ENCODE peak calls at places on chromosome 2, in four cellular contexts. U is HepG2, N is K562, X is GM12878. V is an unnamed sample.

GRCh38 chr2:24421668-24422067 is 61.3 kb upstream of the ITSN2 start:
- DNase-seq in U (peak), N (peak), X (no peak), V (peak)

GRCh38 chr2:204691911-204692510 is 146.7 kb downstream of the PARD3B start:
- DNase-seq in U (peak), N (peak), X (no peak), V (peak)

GRCh38 chr2:178109813-178110212 is 2.4 kb upstream of the RBM45 start:
- DNase-seq in U (peak), N (peak), X (no peak), V (peak)

GRCh38 chr2:235383272-235383843 is 110.5 kb upstream of the AGAP1 start:
- DNase-seq in U (no peak), N (no peak), X (no peak), V (no peak)

GRCh38 chr2:100278986-100279385 is 43.3 kb downstream of the LONRF2 start:
- DNase-seq in U (no peak), N (peak), X (no peak), V (no peak)

GRCh38 chr2:98483257-98483861 is 38.7 kb downstream of the INPP4A start:
- DNase-seq in U (no peak), N (no peak), X (peak), V (no peak)

GRCh38 chr2:88074854-88075292 is 7.2 kb downstream of the SMYD1 start:
- DNase-seq in U (no peak), N (no peak), X (no peak), V (no peak)

GRCh38 chr2:201654611-201655384 is 11.5 kb upstream of the TMEM237 start:
- DNase-seq in U (no peak), N (no peak), X (no peak), V (no peak)

GRCh38 chr2:57156231-57156924 is 890.2 kb upstream of the VRK2 start:
- DNase-seq in U (no peak), N (no peak), X (no peak), V (no peak)

GRCh38 chr2:236572482-236572881 is 2.9 kb downstream of the ACKR3 start:
- DNase-seq in U (no peak), N (no peak), X (no peak), V (no peak)

GRCh38 chr2:105297211-105297610 is 32.3 kb downstream of the TGFBRAP1 start:
- DNase-seq in U (no peak), N (no peak), X (no peak), V (no peak)

GRCh38 chr2:20005891-20006470 is 6.5 kb downstream of the MATN3 start:
- DNase-seq in U (no peak), N (no peak), X (no peak), V (no peak)

GRCh38 chr2:32792416-32792815 is 154.3 kb upstream of the LTBP1 start:
- DNase-seq in U (no peak), N (no peak), X (no peak), V (no peak)

GRCh38 chr2:25378731-25379490 is 37.2 kb upstream of the DNMT3A start:
- DNase-seq in U (no peak), N (no peak), X (no peak), V (no peak)

DNA sequence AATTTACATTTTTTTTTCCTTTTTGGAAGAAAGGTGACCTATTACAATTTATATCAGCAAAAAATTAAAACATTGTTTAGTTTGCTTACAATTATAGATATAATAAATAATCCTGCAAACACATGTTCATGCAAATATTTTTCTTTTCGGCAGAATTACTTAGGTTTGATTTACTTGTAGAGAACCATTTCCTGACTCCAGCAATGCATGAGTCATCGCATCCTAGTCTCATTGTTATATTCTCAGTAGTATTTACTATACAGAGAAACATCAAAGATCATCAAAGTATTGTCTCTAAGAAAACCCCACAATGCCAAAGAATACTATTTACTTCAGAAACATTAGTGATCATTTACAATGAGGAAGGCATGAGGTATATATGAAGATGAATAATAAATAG is 40.4 kb upstream of the MTIF2 start:
- DNase-seq in U (no peak), N (no peak), X (no peak), V (no peak)
- TF ChIP-seq CHD4 in U (no peak), N (no peak), X (no peak), V (no peak)

DNA sequence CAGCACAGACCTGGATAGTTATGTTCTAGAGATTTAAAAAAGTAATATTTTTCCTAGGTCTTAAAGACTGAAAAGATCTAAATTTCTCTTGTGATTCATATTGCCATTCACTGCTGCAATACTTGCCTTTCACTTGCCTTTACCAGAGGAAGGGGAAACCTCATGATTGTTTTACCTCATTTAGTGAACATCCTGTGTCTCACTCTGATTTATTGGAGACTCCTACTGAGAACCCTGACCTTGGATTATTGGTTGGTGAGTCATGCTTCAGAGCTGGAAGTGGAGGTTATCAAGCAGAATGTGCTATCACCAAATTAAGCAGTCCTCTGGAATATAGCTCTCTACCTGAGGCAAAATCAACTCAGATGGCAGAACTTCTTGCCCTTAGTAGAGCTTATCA is 500.5 kb downstream of the TSN start:
- DNase-seq in U (no peak), N (no peak), X (no peak), V (no peak)
- TF ChIP-seq EP300 in U (no peak), N (no peak), X (no peak), V (no peak)

DNA sequence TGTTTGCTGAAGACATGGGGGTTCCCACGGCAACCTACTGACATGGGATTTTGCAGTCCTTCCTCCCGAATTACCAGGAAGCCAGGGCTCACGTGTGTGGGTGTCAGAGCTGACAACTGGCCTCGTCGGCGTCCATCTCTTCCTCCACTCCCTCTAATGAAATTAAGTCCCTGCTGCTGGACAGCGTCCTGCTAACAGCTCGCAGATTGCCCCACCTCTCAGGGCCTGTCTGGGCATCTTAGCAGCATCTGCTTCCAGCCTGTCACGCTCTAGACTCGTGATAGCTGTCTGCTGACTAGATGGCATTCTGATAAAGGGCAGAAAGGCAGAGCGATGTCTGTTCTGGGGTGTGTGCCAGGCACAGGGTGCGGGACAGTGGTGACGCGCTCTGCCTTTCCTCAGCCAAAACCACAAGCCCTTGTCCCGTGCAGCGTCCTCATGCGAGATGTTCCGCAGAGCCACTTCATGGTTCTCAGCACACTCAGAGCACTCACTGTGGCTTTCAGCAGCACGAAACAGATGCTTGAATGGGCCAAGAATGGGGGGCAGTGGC is 161.1 kb downstream of the ARL4C start:
- DNase-seq in U (no peak), N (no peak), X (no peak), V (no peak)
- TF ChIP-seq CHD4 in U (no peak), N (no peak), X (no peak), V (no peak)

GRCh38 chr2:183490930-183491329 is 366.7 kb downstream of the NUP35 start:
- DNase-seq in U (no peak), N (no peak), X (no peak), V (no peak)

GRCh38 chr2:183493060-183493459 is 368.8 kb downstream of the NUP35 start:
- DNase-seq in U (no peak), N (no peak), X (no peak), V (no peak)

GRCh38 chr2:183487316-183487715 is 363.1 kb downstream of the NUP35 start:
- DNase-seq in U (no peak), N (no peak), X (no peak), V (no peak)

GRCh38 chr2:183488421-183488820 is 364.2 kb downstream of the NUP35 start:
- DNase-seq in U (no peak), N (no peak), X (no peak), V (no peak)
- TF ChIP-seq EP300 in U (no peak), N (no peak), X (no peak), V (no peak)

GRCh38 chr2:240191001-240191400 is 50.5 kb upstream of the OTOS start:
- DNase-seq in U (no peak), N (no peak), X (no peak), V (no peak)
- TF ChIP-seq CHD4 in U (no peak), N (no peak), X (no peak), V (no peak)

GRCh38 chr2:46230677-46231425 is 66.4 kb upstream of the EPAS1 start:
- DNase-seq in U (no peak), N (no peak), X (no peak), V (no peak)
- TF ChIP-seq EP300 in U (no peak), N (no peak), X (no peak), V (no peak)